ENCODE peak calls at places on chromosomes 16 and 17, in seven cellular contexts. Q is NCI-H2171, R is Calu3, G is erythroblast, L is esophagus squamous epithelium, A is amniotic stem cell, X is pancreas. O is an unnamed sample.

GRCh38 chr17:63406689-63407330 is 39.3 kb downstream of the CYB561 start:
- DNase-seq in Q (peak; percentile 74), R (peak; percentile 67), G (peak; percentile 84), L (peak; percentile 19), A (peak; percentile 83), X (no peak), O (peak; percentile 77)

GRCh38 chr17:75810216-75810615 is 25.6 kb downstream of the UNK start:
- DNase-seq in Q (no peak), R (no peak), G (no peak), L (no peak), A (no peak), X (no peak), O (no peak)

GRCh38 chr16:27199747-27200146 is 3.6 kb upstream of the KDM8 start:
- DNase-seq in Q (no peak), R (no peak), G (no peak), L (no peak), A (no peak), X (no peak), O (no peak)

GRCh38 chr17:48358203-48358602 is 71.8 kb downstream of the SKAP1 start:
- DNase-seq in Q (no peak), R (no peak), G (no peak), L (no peak), A (no peak), X (no peak), O (no peak)

GRCh38 chr17:21002309-21003006 is 40.4 kb downstream of the USP22 start:
- DNase-seq in Q (no peak), R (no peak), G (no peak), L (no peak), A (no peak), X (no peak), O (no peak)

GRCh38 chr17:66177048-66177447 is 14.9 kb downstream of the CEP112 start:
- DNase-seq in Q (no peak), R (no peak), G (no peak), L (no peak), A (no peak), X (no peak), O (no peak)

GRCh38 chr17:75832652-75833400 is 11.4 kb downstream of the UNC13D start:
- DNase-seq in Q (no peak), R (no peak), G (no peak), L (no peak), A (no peak), X (no peak), O (no peak)

GRCh38 chr17:7347630-7348477 is 4.1 kb upstream of the KCTD11 start:
- DNase-seq in Q (no peak), R (no peak), G (no peak), L (no peak), A (no peak), X (no peak), O (no peak)

GRCh38 chr16:21277927-21278706 is at the start of gene CRYM:
- DNase-seq in Q (peak; percentile 71), R (peak; percentile 83), G (peak; percentile 69), L (no peak), A (no peak), X (peak; percentile 90), O (peak; percentile 79)

GRCh38 chr16:50282010-50282538 is 15.7 kb downstream of the ADCY7 start:
- DNase-seq in Q (no peak), R (no peak), G (peak; percentile 47), L (peak; percentile 46), A (no peak), X (no peak), O (peak; percentile 83)

GRCh38 chr17:78974635-78975591 is 4.8 kb downstream of the LGALS3BP start:
- DNase-seq in Q (no peak), R (no peak), G (no peak), L (no peak), A (no peak), X (peak; percentile 69), O (no peak)

GRCh38 chr17:45578516-45579455 is 88.3 kb upstream of the PLEKHM1 start:
- DNase-seq in Q (no peak), R (no peak), G (no peak), L (no peak), A (no peak), X (no peak), O (no peak)

GRCh38 chr17:75909812-75910274 is 5.2 kb upstream of the MRPL38 start:
- DNase-seq in Q (peak; percentile 66), R (no peak), G (no peak), L (no peak), A (no peak), X (no peak), O (no peak)

GRCh38 chr17:45186955-45187354 is 25.3 kb downstream of the HEXIM2 start:
- DNase-seq in Q (no peak), R (no peak), G (no peak), L (no peak), A (no peak), X (no peak), O (no peak)

GRCh38 chr17:81685108-81685507 is 1.3 kb downstream of the HGS start:
- DNase-seq in Q (no peak), R (no peak), G (peak; percentile 21), L (no peak), A (peak; percentile 35), X (no peak), O (no peak)

GRCh38 chr17:7173687-7174602 is 5.2 kb downstream of the ASGR1 start:
- DNase-seq in Q (no peak), R (no peak), G (peak; percentile 78), L (no peak), A (no peak), X (peak; percentile 76), O (peak; percentile 62)

GRCh38 chr17:45127583-45128300 is 4.6 kb downstream of the PLCD3 start:
- DNase-seq in Q (no peak), R (peak; percentile 50), G (no peak), L (no peak), A (no peak), X (peak; percentile 56), O (peak; percentile 71)

GRCh38 chr16:63684116-63684515 is 1437.7 kb downstream of the CDH11 start:
- DNase-seq in Q (no peak), R (no peak), G (no peak), L (no peak), A (no peak), X (no peak), O (no peak)

GRCh38 chr16:67415872-67416793 is at the start of gene ZDHHC1:
- DNase-seq in Q (peak; percentile 19), R (peak; percentile 92), G (peak; percentile 58), L (no peak), A (no peak), X (peak; percentile 93), O (peak; percentile 72)

GRCh38 chr17:67759355-67760171 is 41.8 kb downstream of the NOL11 start:
- DNase-seq in Q (no peak), R (no peak), G (no peak), L (no peak), A (no peak), X (no peak), O (peak; percentile 50)